ENCODE peak calls at places on chromosomes 16 and 17, in four cellular contexts. Y is spleen, O is stomach, Z is K562. I is an unnamed sample.

GRCh38 chr17:4895676-4896331 is 3.5 kb upstream of the C17orf107 start:
- DNase-seq in O (no peak), Y (no peak), Z (peak; percentile 30), I (no peak)

GRCh38 chr16:67029249-67030096 is 524 bp downstream of the CBFB start:
- DNase-seq in O (peak; percentile 66), Z (peak; percentile 73), Y (peak; percentile 93), I (peak; percentile 83)

GRCh38 chr17:19327039-19327776 is 35.3 kb downstream of the B9D1 start:
- DNase-seq in Y (no peak), Z (no peak), O (no peak), I (no peak)

GRCh38 chr17:39400547-39401411 is 647 bp downstream of the FBXL20 start:
- DNase-seq in Y (no peak), O (peak; percentile 27), Z (peak; percentile 27), I (peak; percentile 81)

GRCh38 chr16:86041807-86042206 is 142.8 kb downstream of the IRF8 start:
- DNase-seq in O (no peak), Z (no peak), Y (peak; percentile 22), I (no peak)

GRCh38 chr16:2238396-2239230 is 2.4 kb downstream of the DNASE1L2 start:
- DNase-seq in Z (no peak), Y (no peak), O (no peak), I (no peak)

GRCh38 chr16:15487336-15488284 is 53.2 kb downstream of the BMERB1 start:
- DNase-seq in Z (peak; percentile 46), O (no peak), Y (no peak), I (no peak)

GRCh38 chr16:65196696-65197095 is 74.8 kb upstream of the CDH11 start:
- DNase-seq in Z (no peak), O (no peak), Y (no peak), I (no peak)

GRCh38 chr17:39756376-39757079 is 18.8 kb downstream of the GRB7 start:
- DNase-seq in Y (no peak), O (no peak), Z (no peak), I (no peak)

GRCh38 chr17:39134878-39135277 is 16.6 kb downstream of the PLXDC1 start:
- DNase-seq in O (no peak), Z (peak; percentile 36), Y (no peak), I (no peak)

GRCh38 chr16:3950343-3951193 is 70.1 kb upstream of the CREBBP start:
- DNase-seq in Y (no peak), Z (peak; percentile 32), O (peak; percentile 54), I (peak; percentile 89)

GRCh38 chr16:3946604-3947180 is 66.2 kb upstream of the CREBBP start:
- DNase-seq in Z (no peak), Y (no peak), O (no peak), I (peak; percentile 76)

GRCh38 chr16:3949946-3950342 is 69.4 kb upstream of the CREBBP start:
- DNase-seq in Y (no peak), O (no peak), Z (no peak), I (peak; percentile 59)

GRCh38 chr16:3948378-3948995 is 68.0 kb upstream of the CREBBP start:
- DNase-seq in Y (no peak), O (no peak), Z (no peak), I (peak; percentile 39)

GRCh38 chr16:3949287-3949686 is 68.8 kb upstream of the CREBBP start:
- DNase-seq in O (no peak), Y (no peak), Z (no peak), I (peak; percentile 74)
- H3K27ac ChIP-seq in O (peak overlapping the region; percentile 77), Y (peak overlapping the region; percentile 9), Z (no peak overlapping the region), I (no peak overlapping the region)

DNA sequence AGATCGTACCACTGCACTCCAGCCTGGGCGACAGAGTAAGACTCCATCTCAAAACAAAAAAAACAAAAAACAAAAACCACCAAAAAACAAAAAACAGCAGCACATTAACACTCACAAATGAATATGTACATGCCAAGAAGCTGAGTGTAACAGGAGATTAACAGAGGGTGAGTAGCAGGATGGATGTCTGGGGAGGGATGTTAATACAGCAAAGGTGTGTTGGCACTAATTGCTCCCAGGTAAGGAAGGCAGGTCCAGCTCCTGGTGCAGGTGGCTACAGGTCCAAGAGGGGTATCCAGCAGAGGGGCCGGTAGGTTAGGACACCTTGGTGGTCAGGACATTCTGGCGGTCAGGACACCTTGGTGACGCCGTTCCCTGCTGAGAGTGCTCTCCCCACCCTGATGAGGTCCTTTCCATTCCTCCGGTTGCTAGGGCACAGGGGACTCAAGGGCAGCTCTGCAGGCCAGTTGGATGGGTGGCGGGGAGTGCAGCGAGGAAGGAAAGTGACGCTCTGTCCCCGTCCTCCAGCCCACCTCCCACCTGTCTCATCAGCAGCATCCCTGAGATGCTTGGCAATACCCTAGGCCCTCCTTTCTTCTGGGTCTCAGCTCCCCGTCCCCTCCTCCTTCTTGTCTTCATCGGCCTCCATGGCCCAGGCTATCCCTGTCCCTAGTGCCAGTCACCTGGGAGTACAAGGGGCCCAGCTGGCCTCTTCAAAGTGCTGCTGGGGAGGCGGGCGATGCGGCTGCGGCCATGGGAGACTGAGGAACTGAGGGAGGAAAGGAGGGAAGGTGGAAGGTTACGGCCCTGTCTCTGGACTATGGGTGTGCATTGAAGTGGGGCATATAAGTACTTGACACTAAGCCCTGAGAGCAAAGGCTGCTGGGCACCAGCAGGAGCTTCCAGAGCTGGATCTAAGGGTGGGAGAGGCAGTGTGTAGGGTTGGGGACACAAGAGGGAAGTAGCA is 10.7 kb upstream of the GFAP start:
- DNase-seq in Z (no peak), Y (peak; percentile 41), O (no peak), I (no peak)
- TF ChIP-seq POLR2A in Z (peak; percentile 38), Y (no peak), O (no peak), I (no peak)

DNA sequence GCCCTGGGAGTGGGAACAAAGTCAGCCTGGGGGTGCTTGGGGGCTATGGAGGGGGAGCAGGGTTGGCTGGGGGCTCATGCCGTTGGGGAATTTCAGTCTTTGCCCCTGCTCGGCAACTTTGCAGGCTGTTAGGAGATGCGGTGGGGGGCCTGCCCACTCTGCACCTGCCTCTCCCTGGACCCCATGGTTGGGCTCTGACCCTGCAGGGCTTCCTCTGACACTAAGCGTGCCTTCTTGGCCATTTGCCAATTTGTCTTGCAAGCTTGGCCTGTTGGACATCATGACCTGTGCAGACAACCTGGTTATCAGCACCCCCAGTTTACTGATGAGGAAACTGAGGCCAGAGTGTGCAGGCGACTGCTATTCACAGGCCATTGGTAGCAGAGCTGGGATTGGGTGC is 14.6 kb downstream of the ADCY7 start:
- DNase-seq in Z (no peak), O (no peak), Y (peak; percentile 77), I (peak; percentile 62)
- TF ChIP-seq POLR2AphosphoS5 in Z (no peak), O (no peak), Y (no peak), I (no peak)

GRCh38 chr17:2064980-2065785 is 10.3 kb downstream of the HIC1 start:
- DNase-seq in Z (peak; percentile 60), O (no peak), Y (peak; percentile 84), I (no peak)

GRCh38 chr17:2067559-2067958 is 12.7 kb downstream of the HIC1 start:
- DNase-seq in O (no peak), Z (no peak), Y (no peak), I (no peak)

GRCh38 chr17:2068101-2068518 is 13.2 kb downstream of the HIC1 start:
- DNase-seq in Y (no peak), O (no peak), Z (no peak), I (no peak)

GRCh38 chr17:2068589-2069051 is 13.7 kb downstream of the HIC1 start:
- DNase-seq in Z (no peak), O (no peak), Y (peak; percentile 82), I (no peak)

GRCh38 chr17:2067048-2067452 is 12.1 kb downstream of the HIC1 start:
- DNase-seq in Z (no peak), O (no peak), Y (no peak), I (no peak)
- H3K27ac ChIP-seq in Z (no peak overlapping the region), O (peak overlapping the region; percentile 93), Y (peak overlapping the region; percentile 88), I (peak overlapping the region; percentile 74)

GRCh38 chr16:11326084-11326736 is 19.0 kb upstream of the RMI2 start:
- DNase-seq in Y (no peak), O (no peak), Z (no peak), I (no peak)
- TF ChIP-seq POLR2A in Y (no peak), O (no peak), Z (no peak), I (no peak)

DNA sequence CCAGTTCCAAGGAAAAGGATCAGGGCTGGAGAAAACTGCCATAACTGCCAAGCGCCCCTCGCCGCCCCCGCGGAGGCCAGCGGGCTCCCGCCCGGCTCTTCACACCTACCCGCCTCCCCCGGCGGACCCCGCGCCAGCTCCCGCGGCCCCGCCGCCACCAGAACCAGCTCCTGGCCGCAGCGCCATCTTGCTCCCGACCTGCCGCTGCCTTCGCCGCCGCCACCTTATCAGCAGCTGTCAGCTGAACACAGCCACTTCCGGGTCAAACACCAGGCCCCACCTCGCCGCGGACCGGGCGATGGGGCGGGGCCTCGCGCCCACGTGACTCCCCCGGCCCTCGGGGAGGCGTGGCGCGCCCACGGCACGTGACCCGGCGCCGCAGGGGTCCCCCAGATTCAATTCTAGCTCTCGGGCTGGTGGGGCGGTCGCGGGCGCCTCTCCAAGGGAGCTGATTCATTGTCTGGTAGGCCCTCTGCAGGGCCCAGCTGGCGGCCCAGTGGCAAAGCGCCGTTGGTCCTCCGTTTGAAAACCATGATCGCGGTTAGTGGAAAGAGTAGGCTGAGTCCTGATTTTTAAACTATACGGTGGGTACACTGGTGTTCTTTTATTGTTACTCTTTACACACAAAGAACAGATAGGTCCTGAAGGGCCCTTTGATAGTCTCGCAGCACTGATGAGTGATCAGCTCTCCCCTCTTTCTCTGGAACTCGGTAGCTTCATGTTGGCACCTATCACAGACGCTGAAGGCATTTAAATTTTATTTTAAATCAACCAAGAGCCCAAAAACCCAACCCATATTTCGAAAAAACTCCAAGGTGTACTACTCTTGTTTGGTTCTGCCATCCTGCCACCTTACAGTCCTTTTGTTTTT is at the start of gene SYNRG:
- DNase-seq in O (peak; percentile 95), Z (peak; percentile 96), Y (peak; percentile 99), I (peak; percentile 97)
- TF ChIP-seq POLR2AphosphoS5 in O (peak; percentile 94), Z (peak; percentile 92), Y (peak; percentile 98), I (peak; percentile 42)

DNA sequence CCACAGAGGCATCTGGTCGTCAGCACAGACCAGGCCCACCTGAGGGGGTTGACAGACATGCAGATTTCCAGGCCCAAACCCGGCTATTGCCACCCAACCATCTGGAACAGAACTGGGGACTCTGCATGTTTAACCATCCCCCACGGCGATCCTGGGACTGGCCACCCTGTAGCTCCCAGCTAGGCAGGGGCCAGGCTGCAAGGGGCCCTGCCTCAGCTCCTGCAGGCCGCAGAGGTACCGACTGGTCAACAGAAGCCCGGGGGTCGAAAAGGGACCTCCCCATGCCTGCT is 223.5 kb upstream of the TNRC6C start:
- DNase-seq in Y (no peak), O (no peak), Z (no peak), I (peak; percentile 80)
- H3K27ac ChIP-seq in Y (peak overlapping the region; percentile 51), O (peak overlapping the region; percentile 82), Z (no peak overlapping the region), I (peak overlapping the region; percentile 61)

GRCh38 chr16:82085380-82085779 is 50.3 kb downstream of the HSD17B2 start:
- DNase-seq in O (no peak), Z (no peak), Y (no peak), I (no peak)

GRCh38 chr16:82082543-82083244 is 47.6 kb downstream of the HSD17B2 start:
- DNase-seq in Y (no peak), O (no peak), Z (no peak), I (no peak)

GRCh38 chr16:82081271-82081670 is 46.2 kb downstream of the HSD17B2 start:
- DNase-seq in Y (no peak), O (no peak), Z (no peak), I (no peak)

GRCh38 chr16:82082097-82082496 is 47.0 kb downstream of the HSD17B2 start:
- DNase-seq in Y (no peak), Z (no peak), O (no peak), I (no peak)

GRCh38 chr16:82083710-82084353 is 48.8 kb downstream of the HSD17B2 start:
- DNase-seq in Y (no peak), Z (no peak), O (no peak), I (no peak)
- TF ChIP-seq POLR2A in Y (no peak), Z (no peak), O (no peak), I (no peak)

GRCh38 chr17:78645421-78646295 is 68.5 kb upstream of the DNAH17 start:
- DNase-seq in Z (peak; percentile 28), O (peak; percentile 57), Y (peak; percentile 92), I (no peak)
- TF ChIP-seq POLR2AphosphoS5 in Z (no peak), O (peak; percentile 4), Y (peak; percentile 70), I (no peak)

I was measured in suprapubic skin.